ENCODE peak calls at places on chromosomes 12 and 14, in seven cellular contexts. F, B, G, R, M, H and K are unnamed samples.

GRCh38 chr12:96078281-96078761 is 42.9 kb upstream of the LTA4H start:
- DNase-seq in F (no peak), B (no peak), G (no peak), R (no peak), M (no peak), H (no peak), K (no peak)

GRCh38 chr14:94110552-94111181 is at the start of gene IFI27:
- DNase-seq in F (no peak), B (no peak), G (no peak), R (peak), M (peak), H (no peak), K (peak)

GRCh38 chr12:22413592-22413991 is 79.1 kb upstream of the ST8SIA1 start:
- DNase-seq in F (no peak), B (no peak), G (no peak), R (no peak), M (no peak), H (no peak), K (no peak)

GRCh38 chr14:105059035-105059916 is 6.0 kb downstream of the GPR132 start:
- DNase-seq in F (no peak), B (peak), G (no peak), R (peak), M (no peak), H (no peak), K (no peak)

GRCh38 chr14:68405959-68406358 is 386.9 kb downstream of the ZFP36L1 start:
- DNase-seq in F (no peak), B (no peak), G (no peak), R (peak), M (no peak), H (no peak), K (no peak)

GRCh38 chr12:71682466-71682865 is 3.4 kb upstream of the TMEM19 start:
- DNase-seq in F (no peak), B (no peak), G (no peak), R (no peak), M (no peak), H (no peak), K (no peak)

GRCh38 chr12:59452746-59453145 is 143.1 kb upstream of the SLC16A7 start:
- DNase-seq in F (peak), B (no peak), G (no peak), R (peak), M (no peak), H (no peak), K (no peak)

GRCh38 chr14:22641851-22642250 is 2.3 kb downstream of the OR6J1 start:
- DNase-seq in F (no peak), B (no peak), G (no peak), R (no peak), M (no peak), H (no peak), K (no peak)

GRCh38 chr12:75923964-75924666 is 107.5 kb downstream of the PHLDA1 start:
- DNase-seq in F (peak), B (no peak), G (no peak), R (peak), M (no peak), H (no peak), K (no peak)

GRCh38 chr12:30830751-30831150 is 76.0 kb upstream of the CAPRIN2 start:
- DNase-seq in F (no peak), B (no peak), G (no peak), R (no peak), M (no peak), H (no peak), K (no peak)

GRCh38 chr12:69527506-69528272 is 57.5 kb downstream of the FRS2 start:
- DNase-seq in F (peak), B (no peak), G (no peak), R (peak), M (peak), H (no peak), K (no peak)

GRCh38 chr12:110704750-110705149 is 15.8 kb upstream of the HVCN1 start:
- DNase-seq in F (no peak), B (no peak), G (no peak), R (peak), M (no peak), H (no peak), K (no peak)

GRCh38 chr12:8532045-8532444 is 8.7 kb downstream of the CLEC4E start:
- DNase-seq in F (no peak), B (no peak), G (no peak), R (no peak), M (no peak), H (no peak), K (no peak)